ENCODE peak calls at places on chromosomes 11 and 22, in nine cellular contexts. Y is Calu3, Z is WERI-Rb-1, A is choroid plexus epithelial cell, C is fibroblast of villous mesenchyme, E is GM10248, D is AG10803, Q is transverse colon, O is lower leg skin. N is an unnamed sample.
A peak's percentile ranks its signal among the peaks of the same experiment; 100 is the strongest.

GRCh38 chr22:26648761-26649363 is 8.5 kb upstream of the MIAT start:
- DNase-seq in E (no peak), D (peak; percentile 58), O (no peak), Y (no peak), A (no peak), Z (no peak), Q (no peak), C (peak; percentile 42), N (no peak)

GRCh38 chr22:21624120-21624879 is 5.5 kb downstream of the YDJC start:
- DNase-seq in E (no peak), Z (peak; percentile 66), C (no peak), D (no peak), Q (peak; percentile 23), O (no peak), A (peak; percentile 36), Y (peak; percentile 24), N (peak; percentile 68)

GRCh38 chr22:46001046-46001425 is 24.1 kb upstream of the WNT7B start:
- DNase-seq in C (no peak), O (no peak), E (no peak), Z (no peak), A (peak; percentile 43), Q (no peak), Y (no peak), D (no peak), N (no peak)

GRCh38 chr22:28222066-28222465 is 303.0 kb upstream of the PITPNB start:
- DNase-seq in A (no peak), O (no peak), Y (no peak), E (peak; percentile 14), C (no peak), D (no peak), Z (no peak), Q (no peak), N (no peak)

GRCh38 chr22:27699676-27700075 is 101.9 kb downstream of the MN1 start:
- DNase-seq in Q (no peak), Z (no peak), A (no peak), O (no peak), D (no peak), Y (no peak), E (no peak), C (no peak), N (no peak)

GRCh38 chr11:78040691-78041379 is 17.8 kb upstream of the KCTD14 start:
- DNase-seq in A (no peak), O (no peak), Z (no peak), Q (no peak), E (no peak), D (no peak), C (no peak), Y (peak; percentile 28), N (no peak)

GRCh38 chr22:22784249-22785039 is 103.2 kb upstream of the IGLL5 start:
- DNase-seq in C (no peak), A (no peak), E (no peak), Z (no peak), Q (no peak), O (no peak), Y (no peak), D (no peak), N (no peak)

GRCh38 chr11:15918674-15919073 is 437.7 kb downstream of the SOX6 start:
- DNase-seq in A (no peak), Y (no peak), C (no peak), E (no peak), Q (no peak), D (no peak), O (no peak), Z (no peak), N (no peak)

GRCh38 chr11:65501530-65502273 is 2.9 kb downstream of the MALAT1 start:
- DNase-seq in Y (no peak), O (no peak), D (peak; percentile 63), C (peak; percentile 63), E (no peak), A (peak; percentile 75), Q (no peak), Z (no peak), N (no peak)

GRCh38 chr11:57323503-57324153 is 1.1 kb downstream of the TNKS1BP1 start:
- DNase-seq in A (peak; percentile 56), Q (no peak), O (no peak), Y (no peak), Z (no peak), E (no peak), C (no peak), D (peak; percentile 54), N (no peak)

GRCh38 chr11:132409591-132410375 is 1039.4 kb downstream of the NTM start:
- DNase-seq in Y (no peak), C (no peak), E (no peak), O (no peak), A (no peak), Z (no peak), D (peak; percentile 50), Q (no peak), N (no peak)

GRCh38 chr22:20430641-20431519 is 6.7 kb downstream of the SCARF2 start:
- DNase-seq in Z (no peak), D (peak; percentile 48), C (peak; percentile 25), O (no peak), A (no peak), Y (peak; percentile 75), E (no peak), Q (peak; percentile 57), N (peak; percentile 57)

GRCh38 chr11:6248248-6248647 is 9.4 kb downstream of the CNGA4 start:
- DNase-seq in O (no peak), Y (no peak), C (peak; percentile 95), Q (no peak), A (peak; percentile 48), Z (no peak), E (no peak), D (peak; percentile 66), N (no peak)

GRCh38 chr22:19121631-19122142 is 525 bp downstream of the DGCR2 start:
- DNase-seq in C (peak; percentile 50), E (peak; percentile 52), O (peak; percentile 32), A (peak; percentile 29), Q (peak; percentile 64), Y (peak; percentile 54), Z (peak; percentile 40), D (peak; percentile 20), N (peak; percentile 77)

GRCh38 chr11:107988397-107989158 is 20.1 kb upstream of the CUL5 start:
- DNase-seq in Z (no peak), Y (no peak), C (no peak), A (no peak), Q (no peak), D (no peak), O (no peak), E (no peak), N (no peak)

GRCh38 chr11:68014157-68014965 is 4.2 kb downstream of the ALDH3B1 start:
- DNase-seq in E (no peak), A (peak; percentile 83), O (peak; percentile 39), Q (peak; percentile 80), Y (peak; percentile 96), D (peak; percentile 75), Z (no peak), C (peak; percentile 92), N (no peak)

GRCh38 chr11:2582958-2583604 is 116.7 kb downstream of the KCNQ1OT1 start:
- DNase-seq in Y (no peak), Z (peak; percentile 3), D (no peak), Q (peak; percentile 6), A (peak; percentile 17), O (no peak), C (no peak), E (no peak), N (no peak)

GRCh38 chr11:110752890-110753289 is 40.7 kb upstream of the ARHGAP20 start:
- DNase-seq in E (no peak), Y (no peak), Z (no peak), C (no peak), A (no peak), D (no peak), O (no peak), Q (no peak), N (no peak)

GRCh38 chr11:110755961-110756360 is 43.7 kb upstream of the ARHGAP20 start:
- DNase-seq in Q (peak; percentile 10), A (no peak), E (no peak), D (no peak), C (peak; percentile 65), O (no peak), Z (no peak), Y (no peak), N (no peak)

GRCh38 chr11:110747531-110747930 is 35.3 kb upstream of the ARHGAP20 start:
- DNase-seq in Q (no peak), C (peak; percentile 65), D (no peak), Z (no peak), E (no peak), Y (no peak), O (no peak), A (peak; percentile 37), N (no peak)

GRCh38 chr11:110750100-110750499 is 37.9 kb upstream of the ARHGAP20 start:
- DNase-seq in Z (no peak), A (no peak), C (no peak), Y (no peak), E (no peak), Q (no peak), D (no peak), O (no peak), N (no peak)
- TF ChIP-seq CTCF in Z (no peak), A (no peak), C (no peak), Y (no peak), E (no peak), Q (no peak), D (no peak), O (no peak), N (no peak)

DNA sequence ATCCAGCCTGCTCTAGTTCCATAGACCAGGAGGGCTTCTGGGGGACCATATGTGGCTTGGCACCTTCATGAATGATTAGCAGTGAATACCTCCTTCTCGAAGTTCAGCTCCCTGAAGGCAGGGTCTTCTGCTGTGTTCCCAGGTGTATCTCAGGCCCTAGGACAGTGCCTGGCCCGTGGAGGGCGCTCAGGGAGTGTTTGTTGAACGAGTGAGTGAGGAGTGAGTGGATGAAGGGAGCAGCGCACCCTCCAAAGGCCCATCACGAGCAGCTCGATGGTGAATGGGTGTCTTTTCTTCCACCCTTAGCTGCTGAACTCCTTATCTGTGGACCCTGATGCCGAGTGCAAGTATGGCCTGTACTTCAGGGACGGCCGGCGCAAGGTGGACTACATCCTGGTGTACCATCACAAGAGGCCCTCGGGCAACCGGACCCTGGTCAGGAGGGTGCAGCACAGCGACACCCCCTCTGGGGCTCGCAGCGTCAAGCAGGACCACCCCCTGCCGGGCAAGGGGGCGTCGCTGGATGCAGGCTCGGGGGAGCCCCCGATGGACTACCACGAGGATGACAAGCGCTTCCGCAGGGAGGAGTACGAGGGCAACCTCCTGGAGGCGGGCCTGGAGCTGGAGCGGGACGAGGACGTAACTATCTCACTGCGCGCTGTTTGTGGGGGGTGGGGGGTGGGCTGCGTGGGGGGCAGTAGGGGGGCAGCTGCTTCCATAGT is 9.5 kb downstream of the ANO1 start:
- DNase-seq in O (no peak), Z (peak; percentile 48), C (no peak), Q (no peak), A (no peak), E (no peak), D (no peak), Y (no peak), N (no peak)
- TF ChIP-seq CTCF in O (no peak), Z (peak; percentile 39), C (no peak), Q (no peak), A (peak; percentile 5), E (no peak), D (no peak), Y (no peak), N (no peak)

GRCh38 chr11:43649501-43649900 is 31.0 kb upstream of the HSD17B12 start:
- DNase-seq in Q (no peak), A (no peak), D (no peak), Y (no peak), O (no peak), E (no peak), Z (no peak), C (no peak), N (no peak)
- TF ChIP-seq CTCF in Q (no peak), A (no peak), D (no peak), Y (no peak), O (no peak), E (no peak), Z (no peak), C (no peak), N (no peak)

GRCh38 chr22:38106814-38107578 is 3.5 kb downstream of the BAIAP2L2 start:
- DNase-seq in Q (no peak), A (no peak), C (no peak), O (no peak), Y (no peak), D (no peak), Z (no peak), E (no peak), N (no peak)
- TF ChIP-seq CTCF in Q (no peak), A (no peak), C (no peak), O (no peak), Y (no peak), D (no peak), Z (peak; percentile 14), E (no peak), N (no peak)